ENCODE peak calls at places on chromosomes 11 and 22, in four cellular contexts. N, S, H and D are unnamed samples.

GRCh38 chr11:93895106-93895862 is 44.9 kb upstream of the VSTM5 start:
- DNase-seq in N (peak), S (peak), H (peak), D (peak)

GRCh38 chr11:2549876-2550605 is 105.2 kb downstream of the KCNQ1 start:
- DNase-seq in N (no peak), S (no peak), H (no peak), D (no peak)

GRCh38 chr11:3123761-3124733 is 41.1 kb downstream of the OSBPL5 start:
- DNase-seq in N (no peak), S (peak), H (no peak), D (peak)

GRCh38 chr11:1481861-1482441 is 4.6 kb downstream of the MOB2 start:
- DNase-seq in N (no peak), S (no peak), H (no peak), D (no peak)

GRCh38 chr11:746289-747175 is 732 bp upstream of the TALDO1 start:
- DNase-seq in N (no peak), S (peak), H (no peak), D (no peak)

GRCh38 chr11:120068114-120068573 is 69.8 kb downstream of the TRIM29 start:
- DNase-seq in N (no peak), S (peak), H (no peak), D (no peak)

GRCh38 chr11:102971766-102972165 is 16.2 kb upstream of the MMP13 start:
- DNase-seq in N (no peak), S (peak), H (no peak), D (no peak)

GRCh38 chr11:8071616-8072581 is 9.1 kb upstream of the TUB start:
- DNase-seq in N (no peak), S (no peak), H (no peak), D (no peak)

GRCh38 chr11:45444796-45445195 is 158.7 kb upstream of the SYT13 start:
- DNase-seq in N (no peak), S (no peak), H (no peak), D (peak)

GRCh38 chr11:206516-207212 is 535 bp downstream of the BET1L start:
- DNase-seq in N (peak), S (no peak), H (no peak), D (no peak)

GRCh38 chr11:65651339-65651588 is 11.5 kb downstream of the RELA start:
- DNase-seq in N (no peak), S (no peak), H (no peak), D (no peak)

GRCh38 chr11:65651589-65652510 is 10.9 kb downstream of the RELA start:
- DNase-seq in N (peak), S (peak), H (no peak), D (no peak)

GRCh38 chr11:65653229-65654225 is 9.2 kb downstream of the RELA start:
- DNase-seq in N (no peak), S (no peak), H (peak), D (no peak)

GRCh38 chr11:65650547-65651338 is 12.0 kb downstream of the RELA start:
- DNase-seq in N (no peak), S (no peak), H (no peak), D (no peak)

GRCh38 chr11:65652511-65653228 is 10.0 kb downstream of the RELA start:
- DNase-seq in N (peak), S (peak), H (peak), D (peak)
- TF ChIP-seq POLR2A in N (peak), S (peak), H (peak), D (peak)

GRCh38 chr22:21642584-21643448 is 714 bp downstream of the SDF2L1 start:
- DNase-seq in N (peak), S (peak), H (peak), D (peak)
- TF ChIP-seq MAZ in N (no peak), S (no peak), H (no peak), D (no peak)

DNA sequence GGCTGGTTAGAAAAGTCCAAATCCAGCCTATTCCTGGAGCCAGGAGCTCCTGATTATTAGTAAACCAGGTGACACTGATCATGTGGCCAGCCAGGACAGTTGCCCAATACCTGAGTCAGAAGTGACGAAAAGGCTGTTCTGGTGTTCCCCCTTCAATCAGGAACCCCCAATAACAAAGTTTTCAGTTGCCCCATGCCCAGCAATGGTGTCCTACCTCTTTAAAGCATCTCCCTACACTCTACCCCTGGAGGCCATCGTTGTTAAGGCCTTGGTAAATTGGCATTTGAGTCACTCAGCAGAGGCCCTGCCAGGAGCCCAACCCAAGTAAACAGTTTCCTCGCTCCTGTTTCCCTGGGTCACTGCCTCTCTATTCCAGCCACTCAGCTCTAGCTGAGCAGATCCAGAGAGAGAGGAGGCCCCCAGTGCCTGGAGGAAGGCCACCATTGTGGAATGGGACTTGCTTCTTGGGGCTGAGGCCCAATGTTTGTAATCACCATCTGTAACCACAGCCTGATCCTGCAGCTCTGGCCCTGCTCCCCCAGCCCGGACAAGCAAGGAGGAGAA is 25.0 kb downstream of the ARHGAP1 start:
- DNase-seq in N (no peak), S (peak), H (peak), D (peak)
- TF ChIP-seq POLR2A in N (no peak), S (no peak), H (no peak), D (no peak)

GRCh38 chr11:15780837-15781236 is 575.5 kb downstream of the SOX6 start:
- DNase-seq in N (no peak), S (no peak), H (no peak), D (no peak)
- TF ChIP-seq MAZ in N (no peak), S (no peak), H (no peak), D (no peak)